ENCODE peak calls at places on chromosome 13, in nine cellular contexts. G, N, R, L, F, H, J, Y and K are unnamed samples.

GRCh38 chr13:30892966-30893365 is 13.1 kb upstream of the MEDAG start:
- DNase-seq in Y (no peak), H (no peak), F (peak; percentile 63), L (peak; percentile 53), J (no peak), N (no peak), R (no peak), G (peak; percentile 75), K (no peak)

GRCh38 chr13:99415851-99416331 is 85.4 kb upstream of the TM9SF2 start:
- DNase-seq in G (no peak), J (peak; percentile 84), Y (peak; percentile 32), N (no peak), F (no peak), H (no peak), R (no peak), L (no peak), K (no peak)

GRCh38 chr13:98173431-98173921 is 3.6 kb downstream of the RNF113B start:
- DNase-seq in R (no peak), N (no peak), G (no peak), F (peak; percentile 100), J (no peak), Y (no peak), H (no peak), L (peak; percentile 46), K (no peak)

GRCh38 chr13:75461314-75461713 is 20.7 kb downstream of the TBC1D4 start:
- DNase-seq in Y (no peak), G (no peak), L (no peak), N (no peak), J (no peak), H (no peak), F (no peak), R (no peak), K (no peak)

GRCh38 chr13:63455938-63456337 is 2040.3 kb upstream of the PCDH20 start:
- DNase-seq in G (no peak), J (no peak), H (no peak), F (no peak), Y (no peak), L (no peak), N (no peak), R (no peak), K (no peak)

GRCh38 chr13:37652596-37652995 is 54.0 kb upstream of the POSTN start:
- DNase-seq in J (no peak), R (no peak), G (no peak), L (no peak), F (no peak), Y (no peak), N (no peak), H (no peak), K (no peak)

GRCh38 chr13:71659427-71659826 is 207.6 kb downstream of the DACH1 start:
- DNase-seq in J (no peak), N (no peak), R (no peak), L (no peak), G (no peak), F (no peak), Y (no peak), H (no peak), K (no peak)

GRCh38 chr13:50396001-50396400 is 380.8 kb downstream of the KCNRG start:
- DNase-seq in J (no peak), Y (no peak), N (no peak), G (no peak), F (peak; percentile 28), R (no peak), H (no peak), L (no peak), K (no peak)

GRCh38 chr13:64470751-64471150 is 2759.4 kb downstream of the PCDH9 start:
- DNase-seq in N (no peak), F (no peak), G (no peak), L (no peak), J (no peak), R (no peak), H (no peak), Y (no peak), K (no peak)

DNA sequence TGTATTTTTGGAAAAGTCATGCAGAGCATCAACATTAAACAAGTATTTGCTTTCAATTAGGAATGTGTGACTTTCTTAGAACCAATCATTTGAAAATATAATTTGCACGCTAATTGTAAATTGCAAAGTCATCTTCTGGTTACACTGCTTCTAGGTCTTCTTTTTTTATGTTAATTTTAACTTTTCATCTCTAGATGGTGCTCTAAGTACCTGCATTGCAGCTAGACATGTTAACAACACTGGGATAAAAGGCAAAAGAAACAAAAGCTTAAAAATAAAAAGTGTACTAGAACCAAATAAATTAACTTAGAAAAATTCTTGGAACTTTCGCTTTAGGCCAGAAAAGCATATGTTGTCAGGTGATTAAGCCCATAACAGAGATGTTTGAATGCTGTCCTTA is 2758.2 kb downstream of the PCDH9 start:
- DNase-seq in G (no peak), R (no peak), L (peak; percentile 59), Y (no peak), F (peak; percentile 57), J (no peak), H (no peak), N (no peak), K (no peak)
- TF ChIP-seq CTCF in G (no peak), R (no peak), L (peak; percentile 57), Y (no peak), F (peak; percentile 60), J (no peak), H (no peak), N (no peak), K (peak; percentile 37)

GRCh38 chr13:47459512-47459911 is 541.6 kb downstream of the SUCLA2 start:
- DNase-seq in H (no peak), J (no peak), G (no peak), F (peak; percentile 40), N (no peak), Y (no peak), L (no peak), R (no peak), K (no peak)

GRCh38 chr13:47457631-47458030 is 543.4 kb downstream of the SUCLA2 start:
- DNase-seq in J (no peak), Y (no peak), L (no peak), R (no peak), F (peak; percentile 88), H (no peak), G (no peak), N (no peak), K (no peak)

GRCh38 chr13:47454986-47455385 is 546.1 kb downstream of the SUCLA2 start:
- DNase-seq in N (no peak), R (no peak), L (no peak), J (no peak), F (peak; percentile 73), G (no peak), Y (no peak), H (no peak), K (no peak)

DNA sequence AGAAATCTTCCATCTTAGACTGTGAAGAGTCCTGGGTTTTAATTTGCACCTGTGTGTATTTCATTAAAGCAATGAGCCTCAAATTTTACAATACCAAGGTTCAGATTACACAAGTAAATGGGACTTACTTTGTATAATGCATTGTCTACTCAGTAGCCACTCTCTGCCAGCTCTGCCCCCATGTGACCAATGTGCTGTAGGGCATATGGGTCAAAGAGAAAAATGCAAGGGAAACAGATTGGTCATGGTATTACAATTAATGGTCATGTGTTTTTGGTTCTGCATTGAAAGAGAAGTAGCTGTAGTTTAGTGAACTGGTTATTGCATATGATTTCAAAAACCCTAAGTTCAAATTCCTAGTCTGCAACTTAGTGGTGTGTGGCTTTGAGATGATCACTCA is 545.5 kb downstream of the SUCLA2 start:
- DNase-seq in F (peak; percentile 30), R (peak; percentile 45), L (no peak), G (no peak), J (no peak), H (no peak), Y (no peak), N (no peak), K (no peak)
- TF ChIP-seq CTCF in F (peak; percentile 16), R (no peak), L (no peak), G (no peak), J (no peak), H (no peak), Y (no peak), N (no peak), K (no peak)

GRCh38 chr13:114115191-114115671 is 17.2 kb downstream of the RASA3 start:
- DNase-seq in J (peak; percentile 87), G (no peak), Y (no peak), F (peak; percentile 83), N (no peak), L (peak; percentile 61), R (peak; percentile 79), H (peak; percentile 48), K (no peak)
- TF ChIP-seq CTCF in J (no peak), G (no peak), Y (no peak), F (peak; percentile 24), N (no peak), L (no peak), R (no peak), H (no peak), K (no peak)

GRCh38 chr13:108220042-108220441 is 1.9 kb downstream of the ABHD13 start:
- DNase-seq in H (no peak), L (no peak), R (peak; percentile 62), J (no peak), F (no peak), G (no peak), Y (no peak), N (no peak), K (no peak)

GRCh38 chr13:108215428-108215827 is at the start of gene LIG4:
- DNase-seq in L (peak; percentile 90), R (peak; percentile 95), G (peak; percentile 93), N (peak; percentile 86), F (peak; percentile 89), H (peak; percentile 93), Y (peak; percentile 90), J (peak; percentile 96), K (peak; percentile 26)

GRCh38 chr13:108214511-108215383 is 589 bp downstream of the LIG4 start:
- DNase-seq in G (peak; percentile 18), J (no peak), N (no peak), L (no peak), H (no peak), R (no peak), Y (no peak), F (no peak), K (no peak)

GRCh38 chr13:108213946-108214345 is 1.4 kb downstream of the LIG4 start:
- DNase-seq in L (no peak), J (no peak), R (no peak), N (no peak), G (no peak), F (no peak), Y (no peak), H (no peak), K (no peak)

DNA sequence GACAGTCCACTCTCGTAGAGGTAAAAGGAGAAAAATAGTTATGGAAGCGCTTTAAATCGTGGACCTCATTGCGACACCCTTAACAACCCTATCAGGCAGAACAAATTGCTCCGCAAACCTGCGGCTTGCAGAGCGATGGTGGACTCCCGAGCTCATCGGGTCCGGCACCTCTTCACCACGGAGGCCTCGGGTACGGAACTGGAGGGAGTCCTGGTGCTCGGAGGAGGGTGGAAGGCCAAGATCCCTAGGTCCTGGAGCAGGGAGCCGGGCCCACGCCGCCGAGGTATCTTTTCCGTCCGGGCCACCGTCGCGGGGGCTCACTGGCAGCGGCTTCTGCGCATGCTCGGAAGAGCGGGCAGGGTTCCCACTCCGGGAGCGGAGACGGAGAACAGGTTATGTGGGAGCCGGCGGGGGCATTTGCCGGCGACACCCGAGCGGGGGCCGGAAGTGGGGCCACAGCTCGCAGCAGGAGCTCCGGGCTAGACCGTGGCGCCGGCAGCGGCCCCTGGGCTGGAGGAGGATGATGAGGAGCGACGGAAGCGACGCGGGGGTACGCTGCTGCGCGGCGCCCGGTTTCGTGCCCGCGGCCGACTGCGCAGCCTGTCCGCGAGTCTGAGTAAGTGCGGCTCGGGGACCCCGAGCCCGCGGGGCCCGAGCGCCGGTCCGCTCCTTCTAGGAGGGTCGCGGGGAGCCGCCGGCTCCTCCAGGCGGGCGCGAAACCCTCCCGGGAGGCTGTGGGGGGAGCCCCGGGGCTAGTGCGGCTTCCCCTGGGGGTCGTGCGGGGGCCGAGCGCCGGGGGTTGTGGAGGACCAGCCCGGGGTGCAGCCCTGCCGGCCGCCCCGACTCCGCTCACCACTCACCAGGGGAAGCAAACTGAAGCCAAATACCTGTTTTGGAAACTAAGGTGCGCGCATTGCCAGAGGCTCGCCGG is at the start of gene ABHD13:
- DNase-seq in N (peak; percentile 92), L (peak; percentile 93), F (peak; percentile 88), J (peak; percentile 97), R (peak; percentile 88), Y (peak; percentile 88), H (peak; percentile 94), G (peak; percentile 88), K (peak; percentile 72)
- TF ChIP-seq CTCF in N (no peak), L (no peak), F (no peak), J (no peak), R (no peak), Y (no peak), H (no peak), G (no peak), K (no peak)